ENCODE peak calls at places on chromosome 12, in nine cellular contexts. One of them, this sample, is unnamed.

GRCh38 chr12:74988156-74988555 is 221.5 kb downstream of the KCNC2 start:
- DNase-seq in heart left ventricle: no peak
- DNase-seq in fibroblast of the conjunctiva: no peak
- DNase-seq in naive thymus-derived CD8-positive, alpha-beta T cell: no peak
- DNase-seq in fibroblast of lung: no peak
- DNase-seq in ascending aorta: no peak
- DNase-seq in activated T-helper 1 cell treated with Interleukin-2 at 50 U/mL for 16 hours: no peak
- DNase-seq in AG04450: no peak
- DNase-seq in right cardiac atrium: no peak
- DNase-seq in this sample: no peak

GRCh38 chr12:12671850-12672660 is 23.9 kb downstream of the GPR19 start:
- DNase-seq in ascending aorta: no peak
- DNase-seq in heart left ventricle: no peak
- DNase-seq in AG04450: no peak
- DNase-seq in right cardiac atrium: no peak
- DNase-seq in fibroblast of lung: peak; percentile 61
- DNase-seq in naive thymus-derived CD8-positive, alpha-beta T cell: no peak
- DNase-seq in fibroblast of the conjunctiva: no peak
- DNase-seq in activated T-helper 1 cell treated with Interleukin-2 at 50 U/mL for 16 hours: no peak
- DNase-seq in this sample: peak; percentile 67

GRCh38 chr12:15276088-15276698 is 46.1 kb upstream of the PTPRO start:
- DNase-seq in fibroblast of lung: peak; percentile 19
- DNase-seq in activated T-helper 1 cell treated with Interleukin-2 at 50 U/mL for 16 hours: no peak
- DNase-seq in right cardiac atrium: no peak
- DNase-seq in naive thymus-derived CD8-positive, alpha-beta T cell: no peak
- DNase-seq in AG04450: no peak
- DNase-seq in fibroblast of the conjunctiva: peak; percentile 18
- DNase-seq in ascending aorta: no peak
- DNase-seq in heart left ventricle: no peak
- DNase-seq in this sample: peak; percentile 38

GRCh38 chr12:64820593-64820992 is 3.9 kb upstream of the TBC1D30 start:
- DNase-seq in fibroblast of the conjunctiva: no peak
- DNase-seq in ascending aorta: no peak
- DNase-seq in right cardiac atrium: no peak
- DNase-seq in naive thymus-derived CD8-positive, alpha-beta T cell: no peak
- DNase-seq in AG04450: no peak
- DNase-seq in fibroblast of lung: no peak
- DNase-seq in activated T-helper 1 cell treated with Interleukin-2 at 50 U/mL for 16 hours: no peak
- DNase-seq in heart left ventricle: no peak
- DNase-seq in this sample: no peak

GRCh38 chr12:55940065-55940732 is 9.2 kb downstream of the DGKA start:
- DNase-seq in fibroblast of lung: peak; percentile 75
- DNase-seq in naive thymus-derived CD8-positive, alpha-beta T cell: peak; percentile 84
- DNase-seq in ascending aorta: peak; percentile 93
- DNase-seq in activated T-helper 1 cell treated with Interleukin-2 at 50 U/mL for 16 hours: peak; percentile 71
- DNase-seq in right cardiac atrium: peak; percentile 92
- DNase-seq in AG04450: peak; percentile 60
- DNase-seq in fibroblast of the conjunctiva: peak; percentile 77
- DNase-seq in heart left ventricle: peak; percentile 87
- DNase-seq in this sample: peak; percentile 86

GRCh38 chr12:110475426-110475825 is 6.8 kb downstream of the FAM216A start:
- DNase-seq in naive thymus-derived CD8-positive, alpha-beta T cell: no peak
- DNase-seq in fibroblast of lung: no peak
- DNase-seq in ascending aorta: no peak
- DNase-seq in AG04450: no peak
- DNase-seq in heart left ventricle: no peak
- DNase-seq in activated T-helper 1 cell treated with Interleukin-2 at 50 U/mL for 16 hours: no peak
- DNase-seq in right cardiac atrium: no peak
- DNase-seq in fibroblast of the conjunctiva: no peak
- DNase-seq in this sample: no peak

GRCh38 chr12:102539651-102540553 is 59.5 kb upstream of the IGF1 start:
- DNase-seq in heart left ventricle: no peak
- DNase-seq in ascending aorta: no peak
- DNase-seq in fibroblast of lung: peak; percentile 77
- DNase-seq in AG04450: peak; percentile 21
- DNase-seq in right cardiac atrium: no peak
- DNase-seq in naive thymus-derived CD8-positive, alpha-beta T cell: no peak
- DNase-seq in activated T-helper 1 cell treated with Interleukin-2 at 50 U/mL for 16 hours: no peak
- DNase-seq in fibroblast of the conjunctiva: peak; percentile 16
- DNase-seq in this sample: peak; percentile 91

GRCh38 chr12:75890141-75890540 is 141.4 kb downstream of the PHLDA1 start:
- DNase-seq in activated T-helper 1 cell treated with Interleukin-2 at 50 U/mL for 16 hours: no peak
- DNase-seq in naive thymus-derived CD8-positive, alpha-beta T cell: no peak
- DNase-seq in fibroblast of lung: peak; percentile 50
- DNase-seq in right cardiac atrium: no peak
- DNase-seq in ascending aorta: no peak
- DNase-seq in fibroblast of the conjunctiva: no peak
- DNase-seq in heart left ventricle: no peak
- DNase-seq in AG04450: no peak
- DNase-seq in this sample: peak; percentile 23

GRCh38 chr12:121181181-121181580 is 28.7 kb upstream of the P2RX4 start:
- DNase-seq in heart left ventricle: no peak
- DNase-seq in ascending aorta: no peak
- DNase-seq in activated T-helper 1 cell treated with Interleukin-2 at 50 U/mL for 16 hours: no peak
- DNase-seq in fibroblast of the conjunctiva: peak; percentile 82
- DNase-seq in AG04450: no peak
- DNase-seq in fibroblast of lung: peak; percentile 61
- DNase-seq in naive thymus-derived CD8-positive, alpha-beta T cell: no peak
- DNase-seq in right cardiac atrium: no peak
- DNase-seq in this sample: no peak

GRCh38 chr12:122395319-122395718 is 27.1 kb downstream of the CLIP1 start:
- DNase-seq in fibroblast of the conjunctiva: peak; percentile 59
- DNase-seq in AG04450: peak; percentile 54
- DNase-seq in heart left ventricle: no peak
- DNase-seq in naive thymus-derived CD8-positive, alpha-beta T cell: no peak
- DNase-seq in ascending aorta: no peak
- DNase-seq in fibroblast of lung: peak; percentile 88
- DNase-seq in activated T-helper 1 cell treated with Interleukin-2 at 50 U/mL for 16 hours: no peak
- DNase-seq in right cardiac atrium: no peak
- DNase-seq in this sample: peak; percentile 52

GRCh38 chr12:120316798-120317257 is 10.8 kb downstream of the PLA2G1B start:
- DNase-seq in activated T-helper 1 cell treated with Interleukin-2 at 50 U/mL for 16 hours: no peak
- DNase-seq in fibroblast of the conjunctiva: no peak
- DNase-seq in naive thymus-derived CD8-positive, alpha-beta T cell: no peak
- DNase-seq in AG04450: no peak
- DNase-seq in fibroblast of lung: peak; percentile 34
- DNase-seq in ascending aorta: no peak
- DNase-seq in heart left ventricle: no peak
- DNase-seq in right cardiac atrium: no peak
- DNase-seq in this sample: peak; percentile 12

GRCh38 chr12:78210894-78211302 is 380.2 kb downstream of the NAV3 start:
- DNase-seq in activated T-helper 1 cell treated with Interleukin-2 at 50 U/mL for 16 hours: no peak
- DNase-seq in naive thymus-derived CD8-positive, alpha-beta T cell: no peak
- DNase-seq in AG04450: no peak
- DNase-seq in right cardiac atrium: no peak
- DNase-seq in fibroblast of lung: peak; percentile 85
- DNase-seq in fibroblast of the conjunctiva: peak; percentile 65
- DNase-seq in heart left ventricle: no peak
- DNase-seq in ascending aorta: no peak
- DNase-seq in this sample: peak; percentile 57

GRCh38 chr12:55728185-55728931 is 451 bp downstream of the CD63 start:
- DNase-seq in activated T-helper 1 cell treated with Interleukin-2 at 50 U/mL for 16 hours: no peak
- DNase-seq in right cardiac atrium: peak; percentile 94
- DNase-seq in naive thymus-derived CD8-positive, alpha-beta T cell: no peak
- DNase-seq in fibroblast of the conjunctiva: no peak
- DNase-seq in fibroblast of lung: peak; percentile 70
- DNase-seq in ascending aorta: peak; percentile 89
- DNase-seq in heart left ventricle: peak; percentile 90
- DNase-seq in AG04450: no peak
- DNase-seq in this sample: peak; percentile 65

GRCh38 chr12:52380271-52380694 is 5.2 kb downstream of the KRT84 start:
- DNase-seq in AG04450: no peak
- DNase-seq in heart left ventricle: no peak
- DNase-seq in fibroblast of the conjunctiva: no peak
- DNase-seq in activated T-helper 1 cell treated with Interleukin-2 at 50 U/mL for 16 hours: no peak
- DNase-seq in fibroblast of lung: no peak
- DNase-seq in right cardiac atrium: peak; percentile 66
- DNase-seq in ascending aorta: no peak
- DNase-seq in naive thymus-derived CD8-positive, alpha-beta T cell: no peak
- DNase-seq in this sample: peak; percentile 64

GRCh38 chr12:70719672-70720420 is 82.6 kb upstream of the PTPRB start:
- DNase-seq in fibroblast of the conjunctiva: peak; percentile 13
- DNase-seq in heart left ventricle: peak; percentile 39
- DNase-seq in activated T-helper 1 cell treated with Interleukin-2 at 50 U/mL for 16 hours: peak; percentile 3
- DNase-seq in ascending aorta: no peak
- DNase-seq in naive thymus-derived CD8-positive, alpha-beta T cell: peak; percentile 36
- DNase-seq in AG04450: no peak
- DNase-seq in right cardiac atrium: peak; percentile 67
- DNase-seq in fibroblast of lung: peak; percentile 53
- DNase-seq in this sample: peak; percentile 46

GRCh38 chr12:85280138-85280983 is at the start of gene ALX1:
- DNase-seq in fibroblast of the conjunctiva: peak; percentile 72
- DNase-seq in activated T-helper 1 cell treated with Interleukin-2 at 50 U/mL for 16 hours: no peak
- DNase-seq in fibroblast of lung: peak; percentile 14
- DNase-seq in heart left ventricle: no peak
- DNase-seq in right cardiac atrium: peak; percentile 36
- DNase-seq in AG04450: no peak
- DNase-seq in ascending aorta: no peak
- DNase-seq in naive thymus-derived CD8-positive, alpha-beta T cell: no peak
- DNase-seq in this sample: peak; percentile 69

GRCh38 chr12:75747572-75747995 is 236.2 kb upstream of the KRR1 start:
- DNase-seq in activated T-helper 1 cell treated with Interleukin-2 at 50 U/mL for 16 hours: no peak
- DNase-seq in fibroblast of the conjunctiva: peak; percentile 29
- DNase-seq in AG04450: peak; percentile 63
- DNase-seq in ascending aorta: no peak
- DNase-seq in heart left ventricle: no peak
- DNase-seq in naive thymus-derived CD8-positive, alpha-beta T cell: no peak
- DNase-seq in fibroblast of lung: peak; percentile 86
- DNase-seq in right cardiac atrium: no peak
- DNase-seq in this sample: no peak

GRCh38 chr12:31896514-31897039 is 62.6 kb upstream of the RESF1 start:
- DNase-seq in fibroblast of lung: peak; percentile 96
- DNase-seq in activated T-helper 1 cell treated with Interleukin-2 at 50 U/mL for 16 hours: peak; percentile 59
- DNase-seq in fibroblast of the conjunctiva: no peak
- DNase-seq in ascending aorta: no peak
- DNase-seq in AG04450: no peak
- DNase-seq in naive thymus-derived CD8-positive, alpha-beta T cell: peak; percentile 85
- DNase-seq in heart left ventricle: peak; percentile 46
- DNase-seq in right cardiac atrium: peak; percentile 42
- DNase-seq in this sample: peak; percentile 33

GRCh38 chr12:112218150-112218549 is 92.8 kb downstream of the TRAFD1 start:
- DNase-seq in AG04450: no peak
- DNase-seq in activated T-helper 1 cell treated with Interleukin-2 at 50 U/mL for 16 hours: no peak
- DNase-seq in ascending aorta: no peak
- DNase-seq in heart left ventricle: no peak
- DNase-seq in fibroblast of the conjunctiva: no peak
- DNase-seq in right cardiac atrium: no peak
- DNase-seq in naive thymus-derived CD8-positive, alpha-beta T cell: no peak
- DNase-seq in fibroblast of lung: peak; percentile 33
- DNase-seq in this sample: no peak

GRCh38 chr12:117033382-117034045 is 65.7 kb downstream of the TESC start:
- DNase-seq in ascending aorta: no peak
- DNase-seq in activated T-helper 1 cell treated with Interleukin-2 at 50 U/mL for 16 hours: no peak
- DNase-seq in heart left ventricle: no peak
- DNase-seq in naive thymus-derived CD8-positive, alpha-beta T cell: no peak
- DNase-seq in right cardiac atrium: peak; percentile 56
- DNase-seq in fibroblast of the conjunctiva: no peak
- DNase-seq in fibroblast of lung: no peak
- DNase-seq in AG04450: no peak
- DNase-seq in this sample: no peak

GRCh38 chr12:16573652-16574077 is 32.3 kb downstream of the LMO3 start:
- DNase-seq in fibroblast of lung: no peak
- DNase-seq in heart left ventricle: no peak
- DNase-seq in activated T-helper 1 cell treated with Interleukin-2 at 50 U/mL for 16 hours: no peak
- DNase-seq in fibroblast of the conjunctiva: peak; percentile 3
- DNase-seq in right cardiac atrium: peak; percentile 80
- DNase-seq in ascending aorta: peak; percentile 74
- DNase-seq in naive thymus-derived CD8-positive, alpha-beta T cell: no peak
- DNase-seq in AG04450: no peak
- DNase-seq in this sample: no peak

GRCh38 chr12:56998981-56999380 is 7.4 kb downstream of the ZBTB39 start:
- DNase-seq in ascending aorta: no peak
- DNase-seq in fibroblast of the conjunctiva: no peak
- DNase-seq in fibroblast of lung: no peak
- DNase-seq in heart left ventricle: no peak
- DNase-seq in activated T-helper 1 cell treated with Interleukin-2 at 50 U/mL for 16 hours: no peak
- DNase-seq in right cardiac atrium: no peak
- DNase-seq in naive thymus-derived CD8-positive, alpha-beta T cell: no peak
- DNase-seq in AG04450: no peak
- DNase-seq in this sample: no peak

GRCh38 chr12:12902036-12902435 is 10.7 kb downstream of the GPRC5A start:
- DNase-seq in right cardiac atrium: no peak
- DNase-seq in heart left ventricle: no peak
- DNase-seq in fibroblast of lung: peak; percentile 76
- DNase-seq in fibroblast of the conjunctiva: no peak
- DNase-seq in AG04450: no peak
- DNase-seq in activated T-helper 1 cell treated with Interleukin-2 at 50 U/mL for 16 hours: no peak
- DNase-seq in ascending aorta: no peak
- DNase-seq in naive thymus-derived CD8-positive, alpha-beta T cell: no peak
- DNase-seq in this sample: peak; percentile 38

GRCh38 chr12:124392271-124392990 is 97.5 kb downstream of the RFLNA start:
- DNase-seq in ascending aorta: peak; percentile 82
- DNase-seq in activated T-helper 1 cell treated with Interleukin-2 at 50 U/mL for 16 hours: no peak
- DNase-seq in fibroblast of the conjunctiva: no peak
- DNase-seq in fibroblast of lung: peak; percentile 74
- DNase-seq in heart left ventricle: no peak
- DNase-seq in right cardiac atrium: peak; percentile 87
- DNase-seq in naive thymus-derived CD8-positive, alpha-beta T cell: no peak
- DNase-seq in AG04450: no peak
- DNase-seq in this sample: peak; percentile 98

GRCh38 chr12:98856897-98857540 is 211.9 kb downstream of the APAF1 start:
- DNase-seq in activated T-helper 1 cell treated with Interleukin-2 at 50 U/mL for 16 hours: no peak
- DNase-seq in fibroblast of the conjunctiva: no peak
- DNase-seq in heart left ventricle: no peak
- DNase-seq in fibroblast of lung: peak; percentile 65
- DNase-seq in ascending aorta: no peak
- DNase-seq in right cardiac atrium: no peak
- DNase-seq in AG04450: no peak
- DNase-seq in naive thymus-derived CD8-positive, alpha-beta T cell: no peak
- DNase-seq in this sample: peak; percentile 93

GRCh38 chr12:46491548-46491947 is 119.0 kb upstream of the SLC38A2 start:
- DNase-seq in naive thymus-derived CD8-positive, alpha-beta T cell: no peak
- DNase-seq in fibroblast of lung: peak; percentile 19
- DNase-seq in right cardiac atrium: no peak
- DNase-seq in fibroblast of the conjunctiva: no peak
- DNase-seq in heart left ventricle: no peak
- DNase-seq in ascending aorta: no peak
- DNase-seq in activated T-helper 1 cell treated with Interleukin-2 at 50 U/mL for 16 hours: no peak
- DNase-seq in AG04450: no peak
- DNase-seq in this sample: no peak

GRCh38 chr12:15956010-15956409 is 44.9 kb downstream of the DERA start:
- DNase-seq in fibroblast of lung: no peak
- DNase-seq in ascending aorta: no peak
- DNase-seq in naive thymus-derived CD8-positive, alpha-beta T cell: no peak
- DNase-seq in right cardiac atrium: no peak
- DNase-seq in fibroblast of the conjunctiva: no peak
- DNase-seq in activated T-helper 1 cell treated with Interleukin-2 at 50 U/mL for 16 hours: no peak
- DNase-seq in AG04450: no peak
- DNase-seq in heart left ventricle: no peak
- DNase-seq in this sample: no peak

GRCh38 chr12:46983959-46984833 is 95.2 kb upstream of the PCED1B start:
- DNase-seq in heart left ventricle: no peak
- DNase-seq in naive thymus-derived CD8-positive, alpha-beta T cell: peak; percentile 37
- DNase-seq in fibroblast of the conjunctiva: peak; percentile 55
- DNase-seq in right cardiac atrium: no peak
- DNase-seq in ascending aorta: peak; percentile 63
- DNase-seq in fibroblast of lung: peak; percentile 56
- DNase-seq in activated T-helper 1 cell treated with Interleukin-2 at 50 U/mL for 16 hours: no peak
- DNase-seq in AG04450: peak; percentile 29
- DNase-seq in this sample: peak; percentile 62

GRCh38 chr12:131118366-131118765 is 164.7 kb downstream of the ADGRD1 start:
- DNase-seq in fibroblast of the conjunctiva: no peak
- DNase-seq in ascending aorta: no peak
- DNase-seq in activated T-helper 1 cell treated with Interleukin-2 at 50 U/mL for 16 hours: no peak
- DNase-seq in AG04450: no peak
- DNase-seq in right cardiac atrium: no peak
- DNase-seq in naive thymus-derived CD8-positive, alpha-beta T cell: no peak
- DNase-seq in fibroblast of lung: no peak
- DNase-seq in heart left ventricle: no peak
- DNase-seq in this sample: no peak

This sample was measured in Daoy.